ENCODE peak calls at places on chromosome 14, in six cellular contexts. One of them, this sample, is unnamed.

GRCh38 chr14:96225745-96226151 is 21.1 kb downstream of the BDKRB2 start:
- DNase-seq in hypothalamus: no peak
- DNase-seq in progenitor cell of endocrine pancreas: peak; percentile 39
- DNase-seq in MCF 10A: peak; percentile 42
- DNase-seq in activated T-cell treated with anti-CD3 and anti-CD28 coated beads for 1 hour: no peak
- DNase-seq in glutamatergic neuron: peak; percentile 63
- DNase-seq in this sample: no peak

GRCh38 chr14:50830932-50831703 is at the start of gene NIN:
- DNase-seq in glutamatergic neuron: peak; percentile 86
- DNase-seq in hypothalamus: peak; percentile 62
- DNase-seq in MCF 10A: peak; percentile 80
- DNase-seq in activated T-cell treated with anti-CD3 and anti-CD28 coated beads for 1 hour: peak; percentile 66
- DNase-seq in progenitor cell of endocrine pancreas: peak; percentile 58
- DNase-seq in this sample: peak; percentile 48

GRCh38 chr14:91835920-91836843 is 31.2 kb downstream of the TC2N start:
- DNase-seq in hypothalamus: no peak
- DNase-seq in activated T-cell treated with anti-CD3 and anti-CD28 coated beads for 1 hour: peak; percentile 90
- DNase-seq in MCF 10A: peak; percentile 88
- DNase-seq in progenitor cell of endocrine pancreas: peak; percentile 88
- DNase-seq in glutamatergic neuron: peak; percentile 67
- DNase-seq in this sample: peak; percentile 29

GRCh38 chr14:101539929-101540328 is 21.4 kb upstream of the DIO3 start:
- DNase-seq in activated T-cell treated with anti-CD3 and anti-CD28 coated beads for 1 hour: no peak
- DNase-seq in glutamatergic neuron: no peak
- DNase-seq in MCF 10A: no peak
- DNase-seq in hypothalamus: no peak
- DNase-seq in progenitor cell of endocrine pancreas: no peak
- DNase-seq in this sample: no peak

GRCh38 chr14:30077946-30078345 is 150.3 kb upstream of the PRKD1 start:
- DNase-seq in hypothalamus: no peak
- DNase-seq in activated T-cell treated with anti-CD3 and anti-CD28 coated beads for 1 hour: no peak
- DNase-seq in progenitor cell of endocrine pancreas: no peak
- DNase-seq in MCF 10A: no peak
- DNase-seq in glutamatergic neuron: no peak
- DNase-seq in this sample: no peak

GRCh38 chr14:54629635-54630360 is 62.9 kb downstream of the SAMD4A start:
- DNase-seq in activated T-cell treated with anti-CD3 and anti-CD28 coated beads for 1 hour: no peak
- DNase-seq in glutamatergic neuron: no peak
- DNase-seq in hypothalamus: no peak
- DNase-seq in MCF 10A: no peak
- DNase-seq in progenitor cell of endocrine pancreas: no peak
- DNase-seq in this sample: no peak

GRCh38 chr14:70654609-70655008 is 12.9 kb downstream of the TTC9 start:
- DNase-seq in activated T-cell treated with anti-CD3 and anti-CD28 coated beads for 1 hour: no peak
- DNase-seq in progenitor cell of endocrine pancreas: no peak
- DNase-seq in MCF 10A: no peak
- DNase-seq in hypothalamus: no peak
- DNase-seq in glutamatergic neuron: no peak
- DNase-seq in this sample: no peak

GRCh38 chr14:35287481-35288013 is 4.6 kb upstream of the PSMA6 start:
- DNase-seq in glutamatergic neuron: no peak
- DNase-seq in hypothalamus: no peak
- DNase-seq in activated T-cell treated with anti-CD3 and anti-CD28 coated beads for 1 hour: no peak
- DNase-seq in MCF 10A: peak; percentile 62
- DNase-seq in progenitor cell of endocrine pancreas: no peak
- DNase-seq in this sample: no peak

GRCh38 chr14:53055003-53055402 is 98.1 kb downstream of the DDHD1 start:
- DNase-seq in hypothalamus: no peak
- DNase-seq in activated T-cell treated with anti-CD3 and anti-CD28 coated beads for 1 hour: no peak
- DNase-seq in glutamatergic neuron: no peak
- DNase-seq in MCF 10A: peak; percentile 65
- DNase-seq in progenitor cell of endocrine pancreas: no peak
- DNase-seq in this sample: no peak

GRCh38 chr14:94054936-94055335 is 26.1 kb downstream of the DDX24 start:
- DNase-seq in activated T-cell treated with anti-CD3 and anti-CD28 coated beads for 1 hour: no peak
- DNase-seq in progenitor cell of endocrine pancreas: no peak
- DNase-seq in MCF 10A: no peak
- DNase-seq in hypothalamus: no peak
- DNase-seq in glutamatergic neuron: no peak
- DNase-seq in this sample: no peak

GRCh38 chr14:101495827-101496778 is 65.2 kb upstream of the DIO3 start:
- DNase-seq in MCF 10A: no peak
- DNase-seq in progenitor cell of endocrine pancreas: no peak
- DNase-seq in hypothalamus: no peak
- DNase-seq in glutamatergic neuron: peak; percentile 24
- DNase-seq in activated T-cell treated with anti-CD3 and anti-CD28 coated beads for 1 hour: no peak
- DNase-seq in this sample: no peak

GRCh38 chr14:44846232-44846824 is 115.4 kb downstream of the KLHL28 start:
- DNase-seq in hypothalamus: no peak
- DNase-seq in MCF 10A: peak; percentile 65
- DNase-seq in activated T-cell treated with anti-CD3 and anti-CD28 coated beads for 1 hour: no peak
- DNase-seq in glutamatergic neuron: no peak
- DNase-seq in progenitor cell of endocrine pancreas: no peak
- DNase-seq in this sample: no peak

GRCh38 chr14:92925446-92925845 is 2.5 kb downstream of the CHGA start:
- DNase-seq in activated T-cell treated with anti-CD3 and anti-CD28 coated beads for 1 hour: no peak
- DNase-seq in progenitor cell of endocrine pancreas: no peak
- DNase-seq in MCF 10A: no peak
- DNase-seq in glutamatergic neuron: no peak
- DNase-seq in hypothalamus: no peak
- DNase-seq in this sample: peak; percentile 3

This sample was measured in caudate nucleus.